ENCODE peak calls at places on chromosomes 11 and 22, in five cellular contexts. N is stomach; W is activated naive CD4-positive, alpha-beta T cell; Y is Kasumi-1; A is kidney tubule cell. M is an unnamed sample.

GRCh38 chr22:35539910-35540599 is 576 bp upstream of the RASD2 start:
- DNase-seq in N (peak), W (peak), Y (peak), A (peak), M (peak)

GRCh38 chr11:73189315-73189714 is 28.8 kb upstream of the P2RY2 start:
- DNase-seq in N (peak), W (no peak), Y (peak), A (no peak), M (no peak)

GRCh38 chr11:117538731-117539130 is 211.1 kb downstream of the CEP164 start:
- DNase-seq in N (no peak), W (no peak), Y (no peak), A (no peak), M (no peak)

GRCh38 chr22:21865041-21865440 is 2.4 kb downstream of the MAPK1 start:
- DNase-seq in N (peak), W (no peak), Y (peak), A (peak), M (no peak)

GRCh38 chr22:38716271-38716670 is 10.5 kb downstream of the GTPBP1 start:
- DNase-seq in N (no peak), W (no peak), Y (no peak), A (no peak), M (no peak)

GRCh38 chr11:45756384-45757010 is 48.5 kb upstream of the SLC35C1 start:
- DNase-seq in N (peak), W (no peak), Y (no peak), A (no peak), M (no peak)

GRCh38 chr11:79294845-79295520 is 145.8 kb downstream of the TENM4 start:
- DNase-seq in N (peak), W (no peak), Y (no peak), A (no peak), M (no peak)

GRCh38 chr11:43944761-43945311 is 2.4 kb downstream of the C11orf96 start:
- DNase-seq in N (peak), W (no peak), Y (peak), A (peak), M (peak)

GRCh38 chr11:64088159-64089026 is 52.7 kb downstream of the FLRT1 start:
- DNase-seq in N (no peak), W (no peak), Y (no peak), A (peak), M (peak)

GRCh38 chr11:44305643-44306468 is 4.1 kb downstream of the ALX4 start:
- DNase-seq in N (peak), W (no peak), Y (no peak), A (peak), M (no peak)

GRCh38 chr11:128365044-128365443 is 222.3 kb downstream of the ETS1 start:
- DNase-seq in N (no peak), W (no peak), Y (peak), A (peak), M (no peak)

GRCh38 chr11:96052921-96053631 is 129.2 kb upstream of the MTMR2 start:
- DNase-seq in N (no peak), W (no peak), Y (peak), A (peak), M (no peak)

GRCh38 chr22:41040483-41040882 is 51.9 kb upstream of the EP300 start:
- DNase-seq in N (no peak), W (no peak), Y (no peak), A (no peak), M (no peak)

GRCh38 chr11:99370557-99371200 is 349.9 kb downstream of the CNTN5 start:
- DNase-seq in N (no peak), W (no peak), Y (no peak), A (peak), M (peak)

GRCh38 chr11:87778341-87778740 is 396.9 kb downstream of the RAB38 start:
- DNase-seq in N (no peak), W (no peak), Y (no peak), A (no peak), M (no peak)

GRCh38 chr11:567036-567628 is 6.4 kb downstream of the RASSF7 start:
- DNase-seq in N (no peak), W (no peak), Y (no peak), A (no peak), M (no peak)

GRCh38 chr11:78030429-78031325 is 7.6 kb upstream of the KCTD14 start:
- DNase-seq in N (peak), W (no peak), Y (peak), A (peak), M (no peak)

GRCh38 chr22:26797910-26798309 is 140.5 kb downstream of the MIAT start:
- DNase-seq in N (no peak), W (no peak), Y (peak), A (no peak), M (peak)

GRCh38 chr11:35937751-35938150 is 6.1 kb upstream of the LDLRAD3 start:
- DNase-seq in N (no peak), W (no peak), Y (no peak), A (no peak), M (no peak)

GRCh38 chr22:38871360-38872171 is 450 bp downstream of the CBX6 start:
- DNase-seq in N (peak), W (no peak), Y (peak), A (peak), M (no peak)

M was measured in HEK293T.